ENCODE peak calls at places on chromosomes 1 and 21, in four cellular contexts. Z is nephron progenitor cell, H is foreskin keratinocyte, U is MCF 10A. A is an unnamed sample.

GRCh38 chr1:221161571-221162041 is 282.4 kb downstream of the HLX start:
- DNase-seq in Z (no peak), H (no peak), U (no peak), A (peak)

GRCh38 chr1:95122151-95122697 is 5.1 kb downstream of the TLCD4 start:
- DNase-seq in Z (no peak), H (no peak), U (no peak), A (no peak)

GRCh38 chr1:20485527-20486456 is at the start of gene CAMK2N1:
- DNase-seq in Z (peak), H (no peak), U (peak), A (peak)

GRCh38 chr1:51482881-51483280 is 36.2 kb downstream of the EPS15 start:
- DNase-seq in Z (no peak), H (no peak), U (no peak), A (no peak)

GRCh38 chr1:116491985-116492811 is 78.6 kb downstream of the CD58 start:
- DNase-seq in Z (no peak), H (no peak), U (no peak), A (no peak)

GRCh38 chr21:42299324-42300044 is 15.7 kb downstream of the TFF3 start:
- DNase-seq in Z (no peak), H (no peak), U (peak), A (no peak)

GRCh38 chr1:54358503-54359168 is 47.6 kb downstream of the SSBP3 start:
- DNase-seq in Z (no peak), H (no peak), U (no peak), A (no peak)

GRCh38 chr1:35573776-35574654 is 901 bp downstream of the TFAP2E start:
- DNase-seq in Z (peak), H (no peak), U (no peak), A (no peak)

DNA sequence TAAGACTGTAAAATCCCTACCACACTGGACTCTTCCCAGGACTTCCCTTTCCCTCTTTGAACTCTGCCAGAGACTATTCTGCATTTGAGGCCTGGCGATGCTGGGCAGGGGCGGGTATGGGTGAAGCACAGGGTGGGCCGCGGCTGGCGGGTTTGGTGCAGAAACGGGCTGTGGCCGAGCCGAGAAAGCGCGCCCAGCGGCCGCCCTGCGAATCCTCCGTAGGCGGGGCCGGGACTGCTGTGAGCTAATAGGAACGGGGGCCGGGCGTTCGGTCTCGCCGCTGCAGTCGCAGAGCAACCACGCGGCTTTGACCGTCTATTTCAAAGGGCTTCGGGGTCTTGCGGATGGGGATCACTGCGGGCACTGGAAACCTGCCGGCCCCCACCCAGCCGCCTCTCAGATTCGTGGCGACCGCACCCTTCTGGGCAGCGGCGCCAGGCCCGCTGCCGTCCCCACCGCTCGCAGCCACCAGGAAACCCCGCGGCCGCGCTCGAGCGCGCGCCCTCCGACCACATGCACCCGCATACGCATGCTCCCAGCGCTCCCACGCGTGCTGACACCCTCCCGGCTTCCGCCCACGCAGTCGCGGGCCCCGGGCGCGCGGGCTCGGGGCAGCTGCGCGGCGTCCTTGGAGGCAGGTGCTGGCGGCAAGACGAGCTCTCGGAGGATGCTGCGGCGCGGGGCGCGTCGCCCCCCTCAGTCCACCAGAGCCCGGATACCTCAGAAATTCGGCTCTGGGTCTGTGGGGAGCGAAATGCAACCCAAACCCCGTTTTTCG is 32.7 kb downstream of the DNTTIP2 start:
- DNase-seq in Z (peak), H (peak), U (peak), A (peak)
- TF ChIP-seq CTCF in Z (peak), H (peak), U (no peak), A (peak)

GRCh38 chr21:26966978-26967913 is at the start of gene ADAMTS5:
- DNase-seq in Z (peak), H (peak), U (peak), A (peak)

GRCh38 chr21:26965091-26965566 is 1.8 kb downstream of the ADAMTS5 start:
- DNase-seq in Z (no peak), H (no peak), U (no peak), A (no peak)

GRCh38 chr21:26966360-26966977 is 419 bp downstream of the ADAMTS5 start:
- DNase-seq in Z (no peak), H (no peak), U (no peak), A (no peak)

GRCh38 chr21:26964379-26964778 is 2.5 kb downstream of the ADAMTS5 start:
- DNase-seq in Z (no peak), H (no peak), U (no peak), A (peak)

DNA sequence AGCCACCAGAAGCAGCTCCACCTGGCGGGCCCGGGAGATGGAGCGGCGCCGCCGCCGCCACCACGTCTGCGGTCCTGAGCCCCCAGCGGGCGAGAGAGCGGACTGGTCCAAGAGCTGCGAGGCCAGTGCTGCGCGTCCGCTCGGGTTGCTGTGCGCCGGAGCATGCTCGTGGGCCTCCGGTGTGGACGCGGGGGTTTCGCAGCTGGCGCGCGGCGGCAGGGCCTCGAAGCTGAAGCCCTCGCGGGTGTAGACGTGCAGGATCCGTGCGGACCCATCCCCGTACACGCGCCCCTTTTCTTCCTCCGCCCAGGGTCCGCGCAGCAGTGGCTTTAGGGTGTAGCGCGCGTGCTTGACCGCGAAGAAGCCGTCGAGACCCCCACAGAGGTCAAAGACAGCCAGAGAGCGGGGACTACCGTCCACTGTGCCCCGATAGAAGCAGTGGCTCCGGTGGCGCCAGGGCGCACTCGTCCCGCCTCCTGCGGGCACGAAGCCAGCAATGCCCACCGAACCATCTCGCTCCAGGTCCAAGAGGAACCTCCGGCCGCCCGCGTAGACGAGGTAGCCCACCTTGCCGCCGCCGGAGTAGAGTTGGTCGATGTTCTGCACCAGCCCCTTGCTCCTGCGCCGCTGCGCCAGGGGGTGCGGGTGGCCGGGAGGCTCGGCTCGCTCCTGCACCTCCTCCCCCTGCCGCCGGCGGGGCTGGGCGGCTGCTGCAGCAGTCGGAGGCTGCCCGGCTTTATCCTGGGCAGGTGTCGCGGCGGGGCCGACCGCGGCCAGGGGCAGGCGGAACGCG is 1.1 kb downstream of the ADAMTS5 start:
- DNase-seq in Z (peak), H (no peak), U (no peak), A (no peak)
- TF ChIP-seq CTCF in Z (peak), H (peak), U (no peak), A (peak)

GRCh38 chr21:44817914-44818635 is at the start of gene SUMO3:
- DNase-seq in Z (peak), H (no peak), U (peak), A (peak)
- TF ChIP-seq CTCF in Z (no peak), H (peak), U (no peak), A (peak)

GRCh38 chr1:89405275-89405929 is 41.5 kb downstream of the GBP6 start:
- DNase-seq in Z (no peak), H (no peak), U (no peak), A (no peak)
- TF ChIP-seq CTCF in Z (no peak), H (no peak), U (no peak), A (no peak)

GRCh38 chr1:63367218-63368103 is at the start of gene ALG6:
- DNase-seq in Z (peak), H (peak), U (peak), A (peak)
- TF ChIP-seq CTCF in Z (no peak), H (peak), U (no peak), A (no peak)

GRCh38 chr1:179251675-179252074 is 22.2 kb upstream of the ABL2 start:
- DNase-seq in Z (no peak), H (no peak), U (peak), A (peak)
- TF ChIP-seq CTCF in Z (no peak), H (peak), U (peak), A (peak)

GRCh38 chr1:150235852-150236613 is at the start of gene ANP32E:
- DNase-seq in Z (peak), H (peak), U (peak), A (peak)
- TF ChIP-seq CTCF in Z (peak), H (peak), U (no peak), A (peak)

GRCh38 chr1:228455715-228456114 is 31.5 kb upstream of the RNF187 start:
- DNase-seq in Z (no peak), H (no peak), U (peak), A (no peak)
- TF ChIP-seq CTCF in Z (no peak), H (peak), U (peak), A (peak)

GRCh38 chr1:64896546-64896945 is 69.8 kb downstream of the JAK1 start:
- DNase-seq in Z (no peak), H (no peak), U (no peak), A (no peak)
- TF ChIP-seq CTCF in Z (no peak), H (no peak), U (no peak), A (no peak)

A was measured in HFFc6.